ENCODE peak calls at places on chromosomes 7 and 10, in ten cellular contexts. E is fibroblast of the conjunctiva, O is NCI-H1105, Z is NCI-H82, H is lower lobe of right lung, K is left ventricle myocardium superior, M is Panc1, C is NCI-H2029, Y is foreskin melanocyte, I is SJSA1. D is an unnamed sample.

GRCh38 chr10:45520476-45520875 is 146.5 kb downstream of the ALOX5 start:
- DNase-seq in Y (no peak), O (no peak), C (no peak), H (no peak), Z (no peak), M (no peak), K (no peak), I (no peak), E (no peak), D (no peak)

GRCh38 chr7:74499835-74500388 is 46.2 kb downstream of the GTF2IRD1 start:
- DNase-seq in Y (no peak), I (no peak), O (no peak), K (no peak), M (no peak), C (no peak), H (no peak), E (no peak), Z (peak), D (no peak)

GRCh38 chr10:126062132-126063032 is 166.0 kb downstream of the FANK1 start:
- DNase-seq in E (peak), O (no peak), Y (peak), Z (no peak), M (peak), I (peak), K (peak), C (no peak), H (peak), D (no peak)

GRCh38 chr10:70758757-70759514 is 26.2 kb downstream of the TBATA start:
- DNase-seq in O (peak), I (peak), H (peak), E (peak), C (peak), M (peak), K (peak), Z (peak), Y (peak), D (peak)

GRCh38 chr7:151361193-151361959 is 19.8 kb downstream of the NUB1 start:
- DNase-seq in K (no peak), M (no peak), O (no peak), C (no peak), H (no peak), Z (no peak), Y (no peak), I (no peak), E (no peak), D (no peak)

GRCh38 chr10:30769361-30769760 is 139.8 kb upstream of the LYZL2 start:
- DNase-seq in O (no peak), Y (no peak), E (no peak), K (no peak), H (no peak), I (no peak), M (no peak), C (no peak), Z (no peak), D (no peak)

GRCh38 chr10:97185326-97186058 is at the start of gene SLIT1:
- DNase-seq in K (no peak), E (no peak), Z (peak), O (peak), I (no peak), H (no peak), C (no peak), M (no peak), Y (no peak), D (peak)

GRCh38 chr10:33484787-33485186 is 150.3 kb upstream of the NRP1 start:
- DNase-seq in E (peak), M (no peak), H (no peak), O (no peak), K (no peak), C (no peak), Z (peak), Y (no peak), I (peak), D (peak)

GRCh38 chr7:152968003-152968402 is 208.5 kb downstream of the ACTR3B start:
- DNase-seq in M (no peak), K (no peak), H (no peak), O (peak), I (no peak), E (no peak), Y (peak), Z (peak), C (no peak), D (no peak)

GRCh38 chr7:151080091-151080521 is 503 bp downstream of the FASTK start:
- DNase-seq in E (no peak), K (peak), H (no peak), Z (peak), Y (no peak), C (no peak), I (peak), M (no peak), O (no peak), D (peak)